ENCODE peak calls at places on chromosomes 7 and 10, in ten cellular contexts. L is adrenal gland, X is K562, U is GM23338, N is H9, F is endothelial cell of umbilical vein, Z is A549, C is foreskin keratinocyte, A is mammary epithelial cell, I is upper lobe of left lung. Q is an unnamed sample. For H3K4me1, the result is how much of the 10 kb centered on the place peaks cover.

GRCh38 chr7:158973440-158973839 is 117.1 kb downstream of the DYNC2I1 start:
- DNase-seq in X (peak), U (peak), I (no peak), Z (peak), N (peak), L (peak), F (no peak), A (no peak), C (no peak), Q (no peak)

GRCh38 chr7:155506854-155507337 is 39.5 kb downstream of the CNPY1 start:
- DNase-seq in Z (no peak), F (no peak), U (peak), A (peak), I (no peak), C (no peak), X (peak), N (peak), L (no peak), Q (no peak)

GRCh38 chr7:140060788-140061606 is 1.8 kb downstream of the PARP12 start:
- DNase-seq in N (no peak), U (no peak), A (no peak), L (peak), X (peak), I (peak), C (no peak), F (peak), Z (no peak), Q (no peak)

GRCh38 chr7:37354661-37355131 is 94.0 kb downstream of the ELMO1 start:
- DNase-seq in A (peak), X (peak), L (peak), N (no peak), C (no peak), F (peak), Z (no peak), U (no peak), I (peak), Q (peak)

GRCh38 chr7:2725178-2726105 is 37.4 kb downstream of the AMZ1 start:
- DNase-seq in I (peak), Z (no peak), N (no peak), U (no peak), X (no peak), C (no peak), A (no peak), L (peak), F (no peak), Q (peak)

GRCh38 chr10:99573806-99574205 is 41.1 kb downstream of the NKX2-3 start:
- DNase-seq in L (no peak), I (no peak), U (no peak), X (no peak), Z (no peak), A (no peak), N (no peak), F (no peak), C (no peak), Q (no peak)

GRCh38 chr10:132061465-132062180 is 4.1 kb upstream of the JAKMIP3 start:
- DNase-seq in I (peak), F (no peak), U (no peak), C (no peak), X (no peak), N (no peak), A (no peak), Z (no peak), L (no peak), Q (no peak)

GRCh38 chr7:22193361-22194016 is 163.5 kb downstream of the RAPGEF5 start:
- DNase-seq in A (no peak), C (no peak), L (peak), X (no peak), Z (no peak), I (no peak), U (peak), N (peak), F (no peak), Q (no peak)

GRCh38 chr10:73876971-73877370 is 2.6 kb upstream of the CAMK2G start:
- DNase-seq in C (no peak), N (no peak), F (no peak), Z (no peak), L (no peak), X (no peak), U (no peak), I (no peak), A (peak), Q (no peak)

GRCh38 chr10:23368816-23369640 is 24.4 kb upstream of the C10orf67 start:
- DNase-seq in U (no peak), N (no peak), X (no peak), Z (no peak), C (no peak), I (no peak), F (no peak), L (no peak), A (no peak), Q (no peak)

GRCh38 chr10:8908013-8908412 is 853.5 kb downstream of the GATA3 start:
- DNase-seq in C (no peak), X (no peak), U (peak), A (no peak), L (no peak), N (peak), I (no peak), Z (no peak), F (no peak), Q (no peak)

GRCh38 chr7:71886066-71886465 is 526.1 kb downstream of the CALN1 start:
- DNase-seq in C (no peak), X (no peak), F (no peak), U (no peak), Z (no peak), A (no peak), L (no peak), I (no peak), N (no peak), Q (no peak)

GRCh38 chr7:74320645-74321178 is 31.5 kb downstream of the CLIP2 start:
- DNase-seq in I (no peak), A (no peak), C (no peak), U (peak), L (no peak), N (no peak), X (peak), Z (no peak), F (no peak), Q (no peak)

GRCh38 chr10:12533151-12533550 is 183.8 kb downstream of the CAMK1D start:
- DNase-seq in N (no peak), F (peak), Z (no peak), L (no peak), C (no peak), I (no peak), U (no peak), A (no peak), X (no peak), Q (no peak)

GRCh38 chr10:47027108-47027811 is 116.0 kb downstream of the PTPN20 start:
- DNase-seq in L (no peak), A (no peak), X (no peak), C (no peak), U (no peak), N (peak), Z (no peak), F (no peak), I (peak), Q (peak)

GRCh38 chr7:100641463-100641859 is at the start of gene TFR2:
- DNase-seq in X (peak), F (no peak), A (no peak), U (no peak), I (no peak), N (no peak), L (no peak), C (no peak), Z (no peak), Q (peak)

DNA sequence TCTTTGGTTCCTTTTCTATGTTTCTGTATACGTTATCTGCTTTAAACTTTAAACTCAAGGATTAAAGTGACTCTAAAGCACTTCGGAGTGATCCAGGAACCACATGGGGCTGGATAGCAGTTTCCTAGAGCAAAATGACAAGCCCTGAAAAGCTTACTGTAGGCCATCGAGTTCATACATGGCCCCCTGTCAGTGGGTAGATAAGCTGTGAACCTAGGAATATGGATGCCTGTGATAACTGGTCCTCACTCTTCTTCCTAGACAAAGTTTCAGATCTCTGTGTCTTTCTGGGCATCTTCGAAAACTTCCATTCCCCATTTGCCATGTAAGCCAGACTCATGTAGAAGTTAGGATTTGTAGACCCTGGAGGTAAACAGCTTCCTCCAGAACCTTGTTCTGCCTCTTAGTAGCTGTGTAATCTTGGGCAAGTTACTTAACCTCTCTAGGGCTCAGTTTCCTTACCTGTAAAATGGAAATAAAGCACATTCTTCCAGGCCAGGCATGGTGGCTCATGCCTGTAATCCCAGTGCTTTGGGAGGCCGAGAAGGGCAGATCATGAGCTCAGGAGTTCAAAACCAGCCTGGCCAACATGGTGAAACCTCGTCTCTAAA is 49.3 kb upstream of the KMT2E start:
- DNase-seq in C (no peak), F (peak), X (peak), Z (no peak), I (no peak), U (no peak), A (no peak), L (no peak), N (no peak), Q (no peak)
- H3K4me1 ChIP-seq in C (under half), F (under half), X (under half), Z (under half), I (under half), U (under half), A (under half), L (under half), N (under half), Q (under half)

GRCh38 chr7:80207501-80207900 is 72.9 kb downstream of the GNAI1 start:
- DNase-seq in C (no peak), X (no peak), L (no peak), I (no peak), U (no peak), A (no peak), N (no peak), F (no peak), Z (no peak), Q (no peak)

GRCh38 chr7:80204919-80205318 is 70.3 kb downstream of the GNAI1 start:
- DNase-seq in C (no peak), F (no peak), X (no peak), I (no peak), L (no peak), U (no peak), Z (no peak), A (no peak), N (no peak), Q (no peak)

GRCh38 chr7:80210400-80210799 is 75.8 kb downstream of the GNAI1 start:
- DNase-seq in U (no peak), X (no peak), I (no peak), A (no peak), Z (peak), N (no peak), F (no peak), C (no peak), L (no peak), Q (no peak)

GRCh38 chr7:80206763-80207162 is 72.1 kb downstream of the GNAI1 start:
- DNase-seq in X (no peak), Z (no peak), F (no peak), N (no peak), I (no peak), L (no peak), A (no peak), U (no peak), C (no peak), Q (no peak)
- TF ChIP-seq CTCF in X (no peak), Z (no peak), F (no peak), N (no peak), I (no peak), L (no peak), A (no peak), U (no peak), C (peak), Q (peak)

GRCh38 chr10:14601872-14602725 is 172.6 kb downstream of the FAM107B start:
- DNase-seq in I (peak), A (peak), F (peak), U (no peak), Z (peak), N (peak), X (peak), L (peak), C (peak), Q (no peak)
- H3K4me1 ChIP-seq in I (under half), A (under half), F (under half), U (under half), Z (under half), N (under half), X (under half), L (under half), C (under half), Q (under half)

DNA sequence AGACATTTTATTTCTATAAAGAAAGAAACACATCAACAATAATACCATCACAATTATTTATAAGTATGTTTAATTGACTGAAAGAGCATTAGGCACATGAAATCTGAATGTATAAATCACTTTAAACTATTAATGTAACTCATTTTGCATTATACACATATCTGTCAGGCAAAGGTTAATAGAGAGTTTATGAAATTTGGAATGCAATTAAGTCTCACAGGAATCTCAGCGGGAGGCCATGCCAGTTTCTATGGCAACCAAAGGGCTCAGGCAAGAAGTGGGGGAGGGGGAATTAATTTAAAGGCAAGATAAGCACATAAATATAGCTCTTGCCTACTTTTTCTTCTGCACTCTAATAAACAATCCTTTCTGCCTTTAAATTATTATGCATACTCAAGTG is 152.6 kb downstream of the SLC16A9 start:
- DNase-seq in C (no peak), Z (no peak), F (no peak), L (no peak), I (no peak), X (no peak), A (no peak), U (peak), N (no peak), Q (no peak)
- TF ChIP-seq CTCF in C (no peak), Z (no peak), F (no peak), L (no peak), I (no peak), X (no peak), A (no peak), U (no peak), N (no peak), Q (no peak)

GRCh38 chr7:47902013-47902412 is 46.3 kb downstream of the PKD1L1 start:
- DNase-seq in A (no peak), L (no peak), F (no peak), Z (no peak), U (no peak), C (no peak), X (no peak), N (no peak), I (no peak), Q (no peak)
- H3K4me1 ChIP-seq in A (under half), L (under half), F (under half), Z (under half), U (under half), C (under half), X (under half), N (under half), I (under half), Q (under half)

GRCh38 chr10:128116851-128117615 is 9.2 kb downstream of the MKI67 start:
- DNase-seq in F (no peak), I (no peak), Z (peak), X (no peak), A (no peak), U (peak), L (no peak), C (no peak), N (no peak), Q (no peak)
- TF ChIP-seq CTCF in F (peak), I (no peak), Z (peak), X (peak), A (peak), U (peak), L (no peak), C (peak), N (peak), Q (no peak)

DNA sequence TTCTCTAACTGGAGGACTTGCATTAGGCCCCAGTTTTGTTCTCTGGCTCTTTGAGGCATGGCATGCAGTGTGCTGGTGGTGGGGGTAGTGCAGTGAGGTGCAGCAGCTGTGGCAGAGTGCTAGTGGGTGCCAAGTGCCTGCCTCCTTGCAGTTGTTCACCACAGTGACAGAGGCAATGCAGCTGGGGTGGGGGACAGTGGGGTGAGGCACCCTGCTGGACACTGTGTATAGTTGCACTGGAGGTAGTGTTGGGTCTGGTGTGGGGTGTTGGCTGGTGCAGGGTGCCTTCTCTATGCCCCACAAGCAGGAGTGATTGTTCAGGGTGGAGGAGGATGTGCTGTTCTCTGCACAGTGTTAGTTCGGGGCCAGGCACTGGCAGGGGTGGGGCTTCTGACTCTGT is 21.7 kb upstream of the KEL start:
- DNase-seq in U (no peak), X (no peak), Z (no peak), F (no peak), I (no peak), N (no peak), A (no peak), L (no peak), C (no peak), Q (no peak)
- H3K4me1 ChIP-seq in U (under half), X (under half), Z (under half), F (under half), I (under half), N (under half), A (under half), L (under half), C (under half), Q (under half)

GRCh38 chr10:83166344-83166743 is 973.0 kb upstream of the GHITM start:
- DNase-seq in L (no peak), U (peak), F (no peak), I (no peak), C (no peak), Z (peak), N (peak), X (no peak), A (peak), Q (no peak)
- TF ChIP-seq CTCF in L (no peak), U (peak), F (peak), I (no peak), C (no peak), Z (no peak), N (peak), X (no peak), A (no peak), Q (no peak)